ENCODE peak calls at places on chromosomes 6 and 20, in four cellular contexts. T, M, V and K are unnamed samples.

GRCh38 chr6:14126250-14126649 is 8.7 kb downstream of the CD83 start:
- DNase-seq in T (no peak), M (no peak), V (no peak), K (no peak)

GRCh38 chr6:31831350-31832215 is 4.0 kb downstream of the HSPA1B start:
- DNase-seq in T (no peak), M (no peak), V (peak), K (peak)

GRCh38 chr6:118965843-118966242 is 30.9 kb upstream of the MCM9 start:
- DNase-seq in T (no peak), M (no peak), V (no peak), K (no peak)

GRCh38 chr6:56144538-56145324 is 102.6 kb downstream of the COL21A1 start:
- DNase-seq in T (no peak), M (no peak), V (peak), K (no peak)

GRCh38 chr6:131574686-131575085 is 1.7 kb downstream of the ARG1 start:
- DNase-seq in T (no peak), M (no peak), V (no peak), K (no peak)

GRCh38 chr6:130046711-130047439 is 28.5 kb downstream of the L3MBTL3 start:
- DNase-seq in T (no peak), M (no peak), V (no peak), K (no peak)

GRCh38 chr20:39451386-39451785 is 489.2 kb downstream of the DHX35 start:
- DNase-seq in T (no peak), M (no peak), V (no peak), K (no peak)

GRCh38 chr6:107491059-107491609 is 1.2 kb downstream of the SOBP start:
- DNase-seq in T (no peak), M (peak), V (no peak), K (peak)

GRCh38 chr6:147054158-147054557 is 150.1 kb upstream of the STXBP5 start:
- DNase-seq in T (no peak), M (no peak), V (no peak), K (no peak)

GRCh38 chr20:54284928-54285704 is 77.2 kb downstream of the PFDN4 start:
- DNase-seq in T (peak), M (no peak), V (peak), K (no peak)

GRCh38 chr20:44279228-44279627 is 31.8 kb downstream of the FITM2 start:
- DNase-seq in T (peak), M (no peak), V (peak), K (no peak)

GRCh38 chr6:158560787-158561246 is 926 bp downstream of the TMEM181 start:
- DNase-seq in T (no peak), M (no peak), V (peak), K (peak)

GRCh38 chr6:100420711-100421110 is 44.0 kb downstream of the SIM1 start:
- DNase-seq in T (no peak), M (no peak), V (no peak), K (no peak)

GRCh38 chr20:59074456-59074855 is 31.9 kb upstream of the PRELID3B start:
- DNase-seq in T (no peak), M (no peak), V (peak), K (no peak)

GRCh38 chr6:24918641-24919403 is 16.9 kb downstream of the RIPOR2 start:
- DNase-seq in T (no peak), M (no peak), V (no peak), K (no peak)

GRCh38 chr20:20386192-20386591 is 18.3 kb downstream of the INSM1 start:
- DNase-seq in T (no peak), M (no peak), V (no peak), K (no peak)

GRCh38 chr6:32047084-32047478 is 8.9 kb downstream of the CYP21A2 start:
- DNase-seq in T (no peak), M (peak), V (peak), K (peak)